ENCODE peak calls at places on chromosomes 11 and 22, in nine cellular contexts. I, U, P, X, V, H, N, K and W are unnamed samples.

GRCh38 chr11:95917188-95918036 is 6.5 kb downstream of the MTMR2 start:
- DNase-seq in V (no peak), I (peak; percentile 88), N (no peak), P (no peak), U (no peak), K (no peak), H (no peak), X (peak; percentile 30), W (no peak)

GRCh38 chr22:27212617-27213177 is 555.3 kb downstream of the MIAT start:
- DNase-seq in V (no peak), U (peak; percentile 83), H (no peak), N (peak; percentile 8), P (no peak), I (no peak), K (peak; percentile 55), X (peak; percentile 98), W (no peak)

GRCh38 chr11:61922539-61922938 is 5.2 kb upstream of the RAB3IL1 start:
- DNase-seq in K (peak; percentile 59), H (no peak), X (peak; percentile 48), P (no peak), U (peak; percentile 96), I (no peak), V (no peak), N (no peak), W (no peak)

GRCh38 chr11:3735827-3736226 is 61.5 kb downstream of the NUP98 start:
- DNase-seq in N (no peak), U (no peak), X (peak; percentile 28), I (peak; percentile 21), K (no peak), P (no peak), H (no peak), V (no peak), W (no peak)

GRCh38 chr11:47161890-47162289 is 14.8 kb downstream of the ARFGAP2 start:
- DNase-seq in K (no peak), N (no peak), P (no peak), X (peak; percentile 45), U (no peak), H (no peak), V (no peak), I (no peak), W (no peak)

GRCh38 chr11:32138902-32139301 is 48.0 kb downstream of the RCN1 start:
- DNase-seq in X (no peak), V (no peak), P (no peak), K (no peak), U (no peak), N (no peak), H (no peak), I (no peak), W (no peak)

GRCh38 chr11:792873-793272 is 3.0 kb upstream of the CEND1 start:
- DNase-seq in H (no peak), K (no peak), P (no peak), X (no peak), U (no peak), I (no peak), N (no peak), V (no peak), W (no peak)

GRCh38 chr11:6353367-6353987 is 33.2 kb upstream of the CAVIN3 start:
- DNase-seq in U (no peak), N (peak; percentile 56), H (no peak), K (no peak), I (peak; percentile 68), P (peak; percentile 88), X (peak; percentile 40), V (peak; percentile 43), W (peak; percentile 34)

DNA sequence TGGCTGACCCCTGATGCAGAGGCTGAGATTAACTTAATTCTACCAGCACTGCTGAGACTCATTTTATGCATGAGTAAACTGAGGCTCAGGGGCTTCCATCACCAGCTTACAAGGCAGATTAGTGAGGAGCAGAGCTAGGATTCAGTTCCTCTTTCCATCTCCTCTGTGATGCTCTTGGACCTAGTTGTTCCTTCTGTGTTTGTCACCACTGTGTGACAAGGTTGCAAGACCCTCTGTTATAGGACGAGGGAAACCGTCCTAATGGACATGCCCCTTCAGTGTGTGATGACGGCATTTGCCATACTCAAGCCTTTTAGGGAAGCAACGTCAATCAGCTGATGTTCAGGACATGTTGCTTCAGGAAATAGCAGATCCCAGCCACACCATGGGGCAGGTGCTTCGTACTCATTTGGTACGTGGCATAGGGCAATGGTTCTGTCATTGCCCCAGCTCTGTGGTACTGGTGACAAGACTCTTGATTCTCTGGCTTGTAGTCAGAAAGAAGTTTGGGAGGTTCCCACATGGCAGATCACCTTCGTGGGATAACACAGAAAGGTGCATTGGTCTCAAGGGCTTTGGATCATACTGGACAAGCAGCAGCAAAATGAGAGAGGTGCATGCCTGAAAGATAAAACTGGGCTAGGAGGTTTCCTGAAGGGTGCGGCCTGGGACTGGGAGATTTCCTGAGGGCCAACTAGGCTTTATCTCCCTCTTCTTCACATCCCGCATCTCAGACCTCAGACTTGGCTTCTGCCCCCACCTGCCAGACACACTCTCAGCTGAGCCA is 23.9 kb upstream of the CD44 start:
- DNase-seq in H (no peak), P (no peak), K (no peak), X (no peak), U (no peak), I (no peak), N (no peak), V (no peak), W (no peak)
- H3K27ac ChIP-seq in H (peak overlapping the region; percentile 54), P (no peak overlapping the region), K (no peak overlapping the region), X (no peak overlapping the region), U (peak overlapping the region; percentile 76), I (no peak overlapping the region), N (peak overlapping the region; percentile 66), V (no peak overlapping the region), W (no peak overlapping the region)

DNA sequence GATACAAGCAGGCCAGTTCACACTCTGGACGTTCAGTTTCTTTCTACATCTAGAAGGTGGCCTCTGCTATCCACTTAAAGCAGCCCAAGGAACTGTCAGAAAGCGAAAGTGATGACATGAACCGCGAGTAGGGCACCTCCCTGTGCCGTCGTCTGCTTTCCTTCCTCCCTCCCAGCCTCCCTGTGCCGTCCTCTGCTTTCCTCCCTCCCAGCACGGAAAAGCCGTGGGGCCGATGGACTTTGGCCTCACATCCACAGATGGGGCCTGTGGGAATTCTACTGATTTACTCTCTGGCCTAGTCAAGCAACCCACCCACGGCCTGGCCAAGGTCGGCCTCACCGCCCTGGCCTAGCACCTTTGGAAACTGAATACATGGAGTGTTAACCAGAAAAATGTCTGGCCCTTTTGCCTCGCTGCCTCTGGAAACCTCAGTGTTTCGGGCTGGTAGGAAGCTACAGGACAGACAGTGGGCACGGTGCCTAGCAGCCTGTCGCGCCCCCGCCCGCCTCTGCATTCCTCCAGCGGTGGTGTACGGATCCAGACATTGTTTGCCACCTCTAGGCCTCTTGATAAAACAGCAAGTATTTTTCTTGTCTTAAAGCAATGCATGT is 14.2 kb downstream of the PEX26 start:
- DNase-seq in K (peak; percentile 77), N (no peak), X (peak; percentile 43), H (no peak), V (no peak), P (no peak), I (no peak), U (no peak), W (peak; percentile 10)
- H3K4me1 ChIP-seq in K (no peaks in the 10 kb centered on the region), N (no peaks in the 10 kb centered on the region), X (peaks cover 7% of the 10 kb centered on the region), H (peaks cover 26% of the 10 kb centered on the region), V (peaks cover 8% of the 10 kb centered on the region), P (peaks cover 6% of the 10 kb centered on the region), I (peaks cover 6% of the 10 kb centered on the region), U (peaks cover 20% of the 10 kb centered on the region), W (peaks cover 4% of the 10 kb centered on the region)

GRCh38 chr11:64714664-64715063 is 8.3 kb downstream of the NRXN2 start:
- DNase-seq in X (no peak), I (no peak), P (no peak), H (no peak), V (no peak), K (no peak), N (no peak), U (no peak), W (no peak)

GRCh38 chr11:64711944-64712306 is 11.1 kb downstream of the NRXN2 start:
- DNase-seq in P (no peak), V (no peak), U (no peak), I (no peak), X (no peak), H (no peak), K (no peak), N (no peak), W (no peak)

GRCh38 chr11:64713031-64713780 is 9.8 kb downstream of the NRXN2 start:
- DNase-seq in N (no peak), U (no peak), X (peak; percentile 37), V (no peak), P (no peak), K (peak; percentile 20), I (no peak), H (no peak), W (no peak)

GRCh38 chr11:64712430-64713030 is 10.5 kb downstream of the NRXN2 start:
- DNase-seq in N (no peak), H (no peak), P (no peak), I (no peak), V (no peak), X (no peak), K (no peak), U (no peak), W (no peak)

GRCh38 chr11:64713781-64714363 is 9.1 kb downstream of the NRXN2 start:
- DNase-seq in I (no peak), U (no peak), K (no peak), H (no peak), V (no peak), X (no peak), P (no peak), N (no peak), W (no peak)
- H3K4me3 ChIP-seq in I (no peak overlapping the region), U (peak overlapping the region; percentile 29), K (no peak overlapping the region), H (no peak overlapping the region), V (no peak overlapping the region), X (no peak overlapping the region), P (no peak overlapping the region), N (no peak overlapping the region), W (no peak overlapping the region)

GRCh38 chr11:115215694-115216615 is 288.3 kb downstream of the CADM1 start:
- DNase-seq in X (no peak), I (no peak), K (no peak), V (no peak), P (no peak), N (peak; percentile 5), U (no peak), H (no peak), W (no peak)

GRCh38 chr11:115220423-115220822 is 283.8 kb downstream of the CADM1 start:
- DNase-seq in K (no peak), N (no peak), H (no peak), V (no peak), P (no peak), I (no peak), X (no peak), U (no peak), W (no peak)

GRCh38 chr11:115214644-115215305 is 289.4 kb downstream of the CADM1 start:
- DNase-seq in P (no peak), V (no peak), I (no peak), N (no peak), K (no peak), X (no peak), U (no peak), H (no peak), W (no peak)

GRCh38 chr11:115219378-115219777 is 284.8 kb downstream of the CADM1 start:
- DNase-seq in H (no peak), I (no peak), N (no peak), U (no peak), V (no peak), X (no peak), P (no peak), K (no peak), W (no peak)

DNA sequence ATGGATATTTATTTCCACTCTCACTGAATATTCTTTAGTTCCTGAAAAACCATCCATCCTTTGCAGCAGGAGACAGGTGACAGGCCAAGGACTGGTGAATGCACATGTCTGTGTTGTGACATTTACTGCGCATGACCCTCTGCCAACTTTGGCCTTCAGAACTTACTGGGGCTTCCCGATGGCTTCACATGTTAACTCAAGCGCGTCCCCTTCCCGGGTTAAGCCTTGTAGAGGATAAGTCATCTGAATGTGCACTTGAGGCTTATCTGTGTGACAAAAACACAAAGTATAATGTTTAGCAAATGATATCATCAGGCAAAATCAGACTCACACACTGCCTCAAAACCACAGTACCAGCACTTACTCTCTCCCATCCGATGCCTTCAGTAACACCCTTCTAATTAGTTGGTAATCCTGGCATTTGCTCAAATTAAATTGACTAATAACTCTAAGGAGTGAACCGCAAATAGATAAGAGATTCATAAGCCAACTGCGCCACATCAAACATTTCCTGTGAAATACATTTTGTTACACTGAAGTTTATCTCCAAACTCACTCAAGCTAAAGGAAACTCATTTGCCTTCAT is 286.4 kb downstream of the CADM1 start:
- DNase-seq in P (no peak), H (no peak), K (no peak), U (no peak), X (no peak), N (no peak), V (no peak), I (no peak), W (no peak)
- H3K27ac ChIP-seq in P (no peak overlapping the region), H (no peak overlapping the region), K (no peak overlapping the region), U (no peak overlapping the region), X (no peak overlapping the region), N (no peak overlapping the region), V (no peak overlapping the region), I (no peak overlapping the region), W (no peak overlapping the region)